ENCODE peak calls at places on chromosome 10, in six cellular contexts. Y is NCI-H1092; E is stimulated activated CD4-positive, alpha-beta T cell treated with anti-CD3 and anti-CD28 coated beads, Interleukin-1b, Interleukin-23, amount 100 ng/mL, for 24 hours; F is NCI-H345; K is cerebellar nuclear complex; W is activated CD4-positive, alpha-beta memory T cell treated with anti-CD3 and anti-CD28 coated beads for 36 hours. M is an unnamed sample.

GRCh38 chr10:3274414-3274813 is 101.8 kb upstream of the PITRM1 start:
- DNase-seq in Y (no peak), E (no peak), F (peak), K (no peak), W (no peak), M (no peak)

GRCh38 chr10:31383810-31384588 is 65.0 kb downstream of the ZEB1 start:
- DNase-seq in Y (no peak), E (no peak), F (no peak), K (no peak), W (no peak), M (no peak)

GRCh38 chr10:103564116-103564501 is 70.6 kb downstream of the NEURL1 start:
- DNase-seq in Y (no peak), E (no peak), F (no peak), K (no peak), W (no peak), M (no peak)

GRCh38 chr10:122188706-122189105 is 82.4 kb upstream of the BTBD16 start:
- DNase-seq in Y (no peak), E (no peak), F (no peak), K (peak), W (no peak), M (no peak)

GRCh38 chr10:71234970-71235681 is 22.8 kb downstream of the UNC5B start:
- DNase-seq in Y (no peak), E (no peak), F (no peak), K (no peak), W (no peak), M (no peak)

GRCh38 chr10:18005781-18006456 is 54.2 kb downstream of the SLC39A12 start:
- DNase-seq in Y (no peak), E (no peak), F (no peak), K (no peak), W (no peak), M (no peak)

GRCh38 chr10:69731184-69731583 is 70.5 kb upstream of the COL13A1 start:
- DNase-seq in Y (no peak), E (no peak), F (no peak), K (no peak), W (no peak), M (no peak)

GRCh38 chr10:100827819-100828743 is 82.7 kb downstream of the PAX2 start:
- DNase-seq in Y (no peak), E (no peak), F (no peak), K (no peak), W (peak), M (no peak)

GRCh38 chr10:5530846-5531557 is 6.2 kb downstream of the CALML3 start:
- DNase-seq in Y (no peak), E (no peak), F (no peak), K (no peak), W (no peak), M (no peak)

GRCh38 chr10:20407421-20407820 is 489.7 kb downstream of the NEBL start:
- DNase-seq in Y (no peak), E (no peak), F (no peak), K (no peak), W (no peak), M (no peak)

GRCh38 chr10:91514684-91515253 is 104.6 kb downstream of the HECTD2 start:
- DNase-seq in Y (no peak), E (no peak), F (no peak), K (no peak), W (no peak), M (no peak)

GRCh38 chr10:117112220-117112619 is 25.9 kb downstream of the VAX1 start:
- DNase-seq in Y (no peak), E (no peak), F (no peak), K (no peak), W (no peak), M (no peak)

GRCh38 chr10:33009244-33010131 is 51.5 kb upstream of the ITGB1 start:
- DNase-seq in Y (no peak), E (no peak), F (no peak), K (no peak), W (no peak), M (no peak)

GRCh38 chr10:94402204-94403033 is at the start of gene TBC1D12:
- DNase-seq in Y (peak), E (no peak), F (peak), K (peak), W (peak), M (peak)

GRCh38 chr10:61761825-61762217 is 99.1 kb downstream of the CABCOCO1 start:
- DNase-seq in Y (no peak), E (no peak), F (no peak), K (no peak), W (no peak), M (no peak)

GRCh38 chr10:17836917-17837316 is 27.8 kb downstream of the MRC1 start:
- DNase-seq in Y (no peak), E (no peak), F (no peak), K (no peak), W (no peak), M (no peak)

GRCh38 chr10:12349628-12350166 is 350 bp downstream of the CAMK1D start:
- DNase-seq in Y (no peak), E (no peak), F (no peak), K (no peak), W (no peak), M (no peak)

GRCh38 chr10:103921248-103921647 is 3.3 kb upstream of the STN1 start:
- DNase-seq in Y (no peak), E (no peak), F (peak), K (no peak), W (no peak), M (no peak)

GRCh38 chr10:7541137-7542087 is 125.4 kb downstream of the ITIH5 start:
- DNase-seq in Y (no peak), E (no peak), F (no peak), K (no peak), W (no peak), M (no peak)

GRCh38 chr10:128976886-128977285 is 490.2 kb upstream of the MGMT start:
- DNase-seq in Y (no peak), E (no peak), F (no peak), K (no peak), W (no peak), M (no peak)

GRCh38 chr10:110747609-110748464 is 103.7 kb downstream of the RBM20 start:
- DNase-seq in Y (no peak), E (no peak), F (no peak), K (no peak), W (no peak), M (no peak)

GRCh38 chr10:90916392-90917110 is 4.3 kb downstream of the ANKRD1 start:
- DNase-seq in Y (no peak), E (no peak), F (no peak), K (no peak), W (no peak), M (no peak)

GRCh38 chr10:110786172-110786571 is 85.6 kb upstream of the PDCD4 start:
- DNase-seq in Y (peak), E (no peak), F (no peak), K (no peak), W (no peak), M (no peak)

GRCh38 chr10:86255405-86256251 is 111.0 kb downstream of the GRID1 start:
- DNase-seq in Y (no peak), E (no peak), F (no peak), K (no peak), W (no peak), M (no peak)

GRCh38 chr10:35447693-35448407 is 111.5 kb downstream of the CCNY start:
- DNase-seq in Y (no peak), E (no peak), F (peak), K (no peak), W (peak), M (no peak)

GRCh38 chr10:84098667-84099066 is 40.6 kb upstream of the GHITM start:
- DNase-seq in Y (no peak), E (no peak), F (no peak), K (no peak), W (no peak), M (no peak)

GRCh38 chr10:103049237-103049636 is 131.1 kb downstream of the CNNM2 start:
- DNase-seq in Y (no peak), E (no peak), F (no peak), K (no peak), W (no peak), M (no peak)

GRCh38 chr10:86721232-86721631 is 35.2 kb upstream of the BMPR1A start:
- DNase-seq in Y (no peak), E (no peak), F (no peak), K (no peak), W (no peak), M (no peak)

GRCh38 chr10:1177936-1178335 is 121.8 kb downstream of the WDR37 start:
- DNase-seq in Y (no peak), E (no peak), F (no peak), K (no peak), W (no peak), M (no peak)

GRCh38 chr10:52098130-52098529 is 216.0 kb upstream of the DKK1 start:
- DNase-seq in Y (no peak), E (no peak), F (no peak), K (no peak), W (no peak), M (no peak)

GRCh38 chr10:79300711-79301110 is 46.6 kb upstream of the PPIF start:
- DNase-seq in Y (no peak), E (no peak), F (no peak), K (no peak), W (no peak), M (no peak)

GRCh38 chr10:78251041-78251434 is 217.4 kb downstream of the RPS24 start:
- DNase-seq in Y (no peak), E (no peak), F (no peak), K (no peak), W (no peak), M (no peak)

GRCh38 chr10:84427903-84428650 is 99.7 kb downstream of the CCSER2 start:
- DNase-seq in Y (peak), E (no peak), F (peak), K (no peak), W (no peak), M (no peak)

GRCh38 chr10:89404082-89404481 is 10.3 kb upstream of the IFIT5 start:
- DNase-seq in Y (no peak), E (no peak), F (no peak), K (no peak), W (no peak), M (no peak)

GRCh38 chr10:42998481-42999384 is 78.1 kb upstream of the RET start:
- DNase-seq in Y (no peak), E (no peak), F (no peak), K (no peak), W (no peak), M (no peak)